ENCODE peak calls at places on chromosome 15, in four cellular contexts. R is endothelial cell, P is heart left ventricle, T is HT1080. O is an unnamed sample.

GRCh38 chr15:70319466-70319865 is 221.7 kb upstream of the TLE3 start:
- DNase-seq in P (no peak), T (no peak), R (no peak), O (no peak)

GRCh38 chr15:94360251-94360671 is 128.9 kb downstream of the MCTP2 start:
- DNase-seq in P (no peak), R (no peak), T (no peak), O (no peak)

GRCh38 chr15:62301993-62302665 is 137.0 kb upstream of the C2CD4B start:
- DNase-seq in P (no peak), R (no peak), T (no peak), O (no peak)

GRCh38 chr15:64596701-64597468 is 136.5 kb downstream of the ZNF609 start:
- DNase-seq in P (no peak), T (peak; percentile 54), R (peak; percentile 15), O (no peak)

GRCh38 chr15:51796777-51797474 is 32.5 kb upstream of the TMOD3 start:
- DNase-seq in T (peak; percentile 41), P (no peak), R (no peak), O (no peak)

GRCh38 chr15:78951841-78952238 is 7.0 kb upstream of the CTSH start:
- DNase-seq in T (no peak), P (no peak), R (no peak), O (no peak)

GRCh38 chr15:27865323-27865922 is 233.7 kb downstream of the OCA2 start:
- DNase-seq in R (no peak), P (no peak), T (no peak), O (no peak)

GRCh38 chr15:85690546-85691226 is 104.0 kb downstream of the KLHL25 start:
- DNase-seq in R (no peak), T (no peak), P (no peak), O (no peak)

GRCh38 chr15:30791239-30791638 is 112.5 kb upstream of the FAN1 start:
- DNase-seq in T (peak; percentile 45), R (no peak), P (no peak), O (no peak)

GRCh38 chr15:74817370-74817737 is 4.7 kb downstream of the LMAN1L start:
- DNase-seq in R (peak; percentile 26), P (peak; percentile 42), T (peak; percentile 23), O (peak; percentile 64)

GRCh38 chr15:45391746-45392711 is 13.7 kb upstream of the GATM start:
- DNase-seq in T (no peak), R (no peak), P (no peak), O (no peak)

GRCh38 chr15:51833782-51834181 is 4.3 kb downstream of the TMOD3 start:
- DNase-seq in T (no peak), R (no peak), P (no peak), O (no peak)

GRCh38 chr15:58923696-58924300 is 9.7 kb downstream of the SLTM start:
- DNase-seq in R (no peak), P (no peak), T (no peak), O (no peak)

GRCh38 chr15:85501574-85501973 is 121.2 kb downstream of the AKAP13 start:
- DNase-seq in P (no peak), T (no peak), R (no peak), O (no peak)

GRCh38 chr15:50059883-50060282 is 59.1 kb downstream of the ATP8B4 start:
- DNase-seq in T (no peak), P (no peak), R (no peak), O (peak; percentile 20)

GRCh38 chr15:34754171-34754580 is 622 bp downstream of the GJD2 start:
- DNase-seq in T (no peak), R (no peak), P (no peak), O (no peak)

GRCh38 chr15:32994810-32995424 is 199.6 kb downstream of the FMN1 start:
- DNase-seq in R (no peak), P (no peak), T (peak; percentile 66), O (no peak)

GRCh38 chr15:68749365-68750141 is 71.1 kb downstream of the ANP32A start:
- DNase-seq in P (peak; percentile 29), T (no peak), R (no peak), O (no peak)

GRCh38 chr15:80152896-80153876 is at the start of gene FAH:
- DNase-seq in P (no peak), T (peak; percentile 49), R (no peak), O (no peak)

GRCh38 chr15:69762373-69763148 is 309.9 kb downstream of the RPLP1 start:
- DNase-seq in T (no peak), P (no peak), R (peak; percentile 13), O (no peak)

GRCh38 chr15:92383528-92384326 is 10.0 kb upstream of the ST8SIA2 start:
- DNase-seq in R (peak; percentile 58), P (no peak), T (no peak), O (no peak)

GRCh38 chr15:64911317-64912186 is at the start of gene ANKDD1A:
- DNase-seq in T (peak; percentile 56), P (peak; percentile 68), R (peak; percentile 75), O (peak; percentile 74)

GRCh38 chr15:49621327-49622210 is 721 bp downstream of the DTWD1 start:
- DNase-seq in R (no peak), P (no peak), T (peak; percentile 25), O (no peak)

GRCh38 chr15:22989576-22990477 is 9.7 kb upstream of the CYFIP1 start:
- DNase-seq in R (no peak), P (no peak), T (no peak), O (no peak)

GRCh38 chr15:75704618-75705017 is 8.0 kb downstream of the CSPG4 start:
- DNase-seq in R (no peak), T (no peak), P (no peak), O (no peak)

GRCh38 chr15:57235186-57235585 is 141.1 kb upstream of the CGNL1 start:
- DNase-seq in P (no peak), R (no peak), T (no peak), O (no peak)

GRCh38 chr15:69653846-69654245 is 201.2 kb downstream of the RPLP1 start:
- DNase-seq in P (no peak), T (no peak), R (no peak), O (no peak)

GRCh38 chr15:76517910-76518309 is 181.3 kb downstream of the ISL2 start:
- DNase-seq in R (no peak), P (no peak), T (peak; percentile 54), O (no peak)

GRCh38 chr15:40493089-40493840 is 22.5 kb downstream of the CHST14 start:
- DNase-seq in P (no peak), T (peak; percentile 70), R (no peak), O (no peak)

O was measured in left ventricle myocardium inferior.